ENCODE peak calls at places on chromosomes 13 and 19, in eight cellular contexts. I, H, C, W, V, D, B and K are unnamed samples.

GRCh38 chr13:34156841-34157365 is 339.0 kb downstream of the RFC3 start:
- DNase-seq in V (peak), C (no peak), B (peak), W (peak), I (peak), D (peak), H (peak), K (peak)

GRCh38 chr13:67156718-67157049 is 73.5 kb downstream of the PCDH9 start:
- DNase-seq in C (no peak), H (no peak), W (no peak), B (no peak), D (no peak), V (no peak), I (no peak), K (no peak)

GRCh38 chr13:100247937-100248336 is 159.0 kb downstream of the PCCA start:
- DNase-seq in D (no peak), V (no peak), B (no peak), I (no peak), W (no peak), H (no peak), C (no peak), K (no peak)

GRCh38 chr19:48698046-48698445 is 2.3 kb downstream of the FUT2 start:
- DNase-seq in W (no peak), I (no peak), D (peak), H (no peak), B (peak), V (no peak), C (no peak), K (no peak)

GRCh38 chr19:47315125-47315821 is 5.6 kb downstream of the C5AR1 start:
- DNase-seq in W (peak), H (no peak), V (no peak), B (peak), D (peak), C (no peak), I (peak), K (peak)

GRCh38 chr13:76965759-76966421 is 17.6 kb downstream of the ACOD1 start:
- DNase-seq in H (no peak), D (peak), V (no peak), C (no peak), I (peak), B (peak), W (peak), K (peak)

GRCh38 chr13:73168226-73168992 is 109.6 kb downstream of the KLF5 start:
- DNase-seq in D (no peak), B (peak), C (no peak), I (no peak), W (no peak), H (no peak), V (no peak), K (no peak)

GRCh38 chr13:38462605-38463004 is 113.0 kb downstream of the UFM1 start:
- DNase-seq in W (no peak), D (no peak), V (no peak), H (no peak), C (no peak), B (no peak), I (no peak), K (no peak)

GRCh38 chr19:39817888-39818561 is 15.9 kb downstream of the DYRK1B start:
- DNase-seq in D (no peak), I (no peak), H (no peak), B (no peak), V (no peak), C (no peak), W (no peak), K (no peak)

GRCh38 chr19:49790866-49791265 is 22.2 kb downstream of the FUZ start:
- DNase-seq in V (no peak), B (no peak), H (no peak), I (peak), W (no peak), D (no peak), C (no peak), K (no peak)

GRCh38 chr13:37985281-37985680 is 115.7 kb upstream of the TRPC4 start:
- DNase-seq in V (no peak), B (no peak), W (no peak), H (no peak), I (no peak), D (no peak), C (no peak), K (no peak)

GRCh38 chr13:40272776-40273139 is 393.7 kb downstream of the FOXO1 start:
- DNase-seq in B (peak), W (no peak), C (no peak), I (no peak), H (no peak), V (no peak), D (no peak), K (no peak)

GRCh38 chr13:77749481-77749880 is 52.0 kb downstream of the SLAIN1 start:
- DNase-seq in V (no peak), C (no peak), W (no peak), H (no peak), D (no peak), B (peak), I (no peak), K (no peak)

GRCh38 chr13:28991764-28992163 is 171.6 kb downstream of the MTUS2 start:
- DNase-seq in C (no peak), D (no peak), W (no peak), H (no peak), I (no peak), B (no peak), V (no peak), K (no peak)

GRCh38 chr19:13526552-13526951 is 20.3 kb upstream of the CACNA1A start:
- DNase-seq in C (no peak), I (no peak), W (peak), B (peak), D (no peak), H (no peak), V (no peak), K (no peak)

GRCh38 chr13:85406269-85406975 is 392.8 kb downstream of the SLITRK6 start:
- DNase-seq in B (no peak), V (peak), W (no peak), H (no peak), D (no peak), C (no peak), I (no peak), K (no peak)

GRCh38 chr13:46866150-46866549 is 30.7 kb downstream of the HTR2A start:
- DNase-seq in H (no peak), B (peak), V (no peak), I (no peak), W (peak), D (no peak), C (no peak), K (peak)

GRCh38 chr19:34218818-34219164 is 35.6 kb upstream of the GARRE1 start:
- DNase-seq in B (no peak), C (no peak), V (no peak), H (no peak), I (no peak), W (no peak), D (no peak), K (no peak)

GRCh38 chr19:54204767-54205468 is 4.3 kb downstream of the RPS9 start:
- DNase-seq in B (no peak), C (no peak), V (no peak), H (no peak), I (no peak), W (no peak), D (no peak), K (no peak)

GRCh38 chr19:1295169-1296012 is 9.7 kb downstream of the EFNA2 start:
- DNase-seq in I (no peak), V (no peak), C (peak), D (no peak), B (no peak), H (no peak), W (no peak), K (no peak)